ENCODE peak calls at places on chromosomes 16 and 17, in six cellular contexts. I, G, L, H, U and E are unnamed samples.

GRCh38 chr16:53559552-53559951 is 56.5 kb upstream of the AKTIP start:
- DNase-seq in I (no peak), G (no peak), U (no peak), H (no peak), L (no peak), E (no peak)

GRCh38 chr16:66603537-66604375 is 748 bp upstream of the CMTM3 start:
- DNase-seq in L (no peak), G (peak; percentile 64), U (peak; percentile 85), I (peak; percentile 37), H (peak; percentile 81), E (peak; percentile 64)

GRCh38 chr16:81891734-81892364 is 112.8 kb downstream of the PLCG2 start:
- DNase-seq in L (no peak), G (no peak), I (no peak), H (no peak), U (no peak), E (no peak)

GRCh38 chr17:67624886-67625656 is 92.7 kb upstream of the NOL11 start:
- DNase-seq in L (no peak), I (no peak), H (no peak), U (no peak), G (no peak), E (no peak)

GRCh38 chr17:74282587-74283370 is 8.7 kb downstream of the DNAI2 start:
- DNase-seq in I (no peak), U (no peak), L (no peak), H (no peak), G (no peak), E (no peak)

GRCh38 chr17:17810374-17811248 is 26.2 kb downstream of the SREBF1 start:
- DNase-seq in H (peak; percentile 67), I (no peak), L (no peak), U (peak; percentile 84), G (no peak), E (no peak)

GRCh38 chr17:46782250-46782953 is 36.1 kb downstream of the WNT3 start:
- DNase-seq in L (no peak), G (no peak), I (peak; percentile 65), H (no peak), U (no peak), E (no peak)

GRCh38 chr16:13835357-13835756 is 84.6 kb upstream of the ERCC4 start:
- DNase-seq in U (no peak), G (no peak), L (no peak), H (no peak), I (no peak), E (no peak)

GRCh38 chr17:3762922-3763776 is 37.8 kb downstream of the ITGAE start:
- DNase-seq in U (no peak), I (no peak), G (no peak), L (no peak), H (no peak), E (no peak)

GRCh38 chr16:12729448-12729847 is 74.2 kb downstream of the CPPED1 start:
- DNase-seq in G (no peak), H (no peak), U (no peak), L (no peak), I (no peak), E (no peak)

GRCh38 chr17:69462010-69462409 is 47.5 kb downstream of the MAP2K6 start:
- DNase-seq in G (no peak), L (no peak), H (no peak), U (no peak), I (no peak), E (no peak)
- TF ChIP-seq CTCF in G (no peak), L (no peak), H (no peak), U (no peak), I (no peak), E (no peak)

GRCh38 chr16:3882531-3882930 is 2.0 kb upstream of the CREBBP start:
- DNase-seq in I (no peak), H (no peak), G (no peak), U (no peak), L (no peak), E (no peak)
- H3K4me1 ChIP-seq in I (peaks cover 22% of the 10 kb centered on the region), H (peaks cover 7% of the 10 kb centered on the region), G (peaks cover 19% of the 10 kb centered on the region), U (peaks cover 2% of the 10 kb centered on the region), L (peaks cover 23% of the 10 kb centered on the region), E (peaks cover 28% of the 10 kb centered on the region)

GRCh38 chr17:19002805-19003542 is 1.6 kb downstream of the FAM83G start:
- DNase-seq in H (no peak), G (no peak), L (no peak), I (no peak), U (no peak), E (no peak)
- H3K27ac ChIP-seq in H (no peak overlapping the region), G (no peak overlapping the region), L (peak overlapping the region; percentile 74), I (peak overlapping the region; percentile 92), U (no peak overlapping the region), E (no peak overlapping the region)

GRCh38 chr17:65556910-65557348 is 4.5 kb downstream of the AXIN2 start:
- DNase-seq in L (no peak), U (no peak), I (no peak), G (no peak), H (no peak), E (no peak)

GRCh38 chr17:65553646-65554567 is 7.5 kb downstream of the AXIN2 start:
- DNase-seq in H (no peak), G (no peak), U (no peak), L (no peak), I (no peak), E (no peak)

GRCh38 chr17:65556014-65556909 is 5.2 kb downstream of the AXIN2 start:
- DNase-seq in G (peak; percentile 78), H (peak; percentile 81), I (peak; percentile 89), U (peak; percentile 87), L (peak; percentile 95), E (peak; percentile 75)

GRCh38 chr17:65553009-65553645 is 8.3 kb downstream of the AXIN2 start:
- DNase-seq in G (no peak), H (no peak), L (no peak), I (no peak), U (no peak), E (no peak)

DNA sequence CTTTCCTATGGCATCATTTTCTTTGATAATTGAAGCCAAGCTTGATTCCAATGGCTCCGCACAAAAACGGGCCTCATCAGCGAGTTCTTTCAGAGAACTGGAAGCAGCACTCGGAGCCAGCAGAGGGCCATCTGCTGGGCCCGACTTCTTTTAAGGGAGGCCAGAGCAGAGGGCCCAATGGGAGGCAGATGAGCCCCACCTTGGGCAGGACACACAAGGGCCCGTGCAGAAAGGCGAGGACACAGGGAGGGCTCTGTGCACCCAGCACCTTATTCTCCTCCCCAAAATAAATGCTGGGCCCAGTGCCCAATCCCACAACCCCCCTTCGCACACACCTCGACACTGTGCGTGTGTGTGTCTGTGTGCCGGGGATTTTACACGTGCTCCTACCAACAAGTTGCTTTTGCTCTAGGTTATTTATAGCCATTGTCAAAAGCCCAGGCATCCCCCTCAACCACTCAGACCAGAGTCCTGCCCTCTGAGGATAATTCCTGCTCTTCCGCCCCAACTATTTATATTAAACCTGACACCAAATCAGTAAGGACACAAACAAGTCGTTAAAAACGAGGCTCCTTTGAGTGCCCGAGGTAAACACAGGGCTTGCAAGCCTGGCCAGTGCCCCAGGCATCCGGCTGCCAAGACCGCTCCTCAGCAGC is 6.8 kb downstream of the AXIN2 start:
- DNase-seq in H (no peak), G (peak; percentile 74), I (no peak), L (no peak), U (no peak), E (peak; percentile 61)
- TF ChIP-seq CTCF in H (no peak), G (no peak), I (no peak), L (peak; percentile 13), U (peak; percentile 13), E (peak; percentile 39)

DNA sequence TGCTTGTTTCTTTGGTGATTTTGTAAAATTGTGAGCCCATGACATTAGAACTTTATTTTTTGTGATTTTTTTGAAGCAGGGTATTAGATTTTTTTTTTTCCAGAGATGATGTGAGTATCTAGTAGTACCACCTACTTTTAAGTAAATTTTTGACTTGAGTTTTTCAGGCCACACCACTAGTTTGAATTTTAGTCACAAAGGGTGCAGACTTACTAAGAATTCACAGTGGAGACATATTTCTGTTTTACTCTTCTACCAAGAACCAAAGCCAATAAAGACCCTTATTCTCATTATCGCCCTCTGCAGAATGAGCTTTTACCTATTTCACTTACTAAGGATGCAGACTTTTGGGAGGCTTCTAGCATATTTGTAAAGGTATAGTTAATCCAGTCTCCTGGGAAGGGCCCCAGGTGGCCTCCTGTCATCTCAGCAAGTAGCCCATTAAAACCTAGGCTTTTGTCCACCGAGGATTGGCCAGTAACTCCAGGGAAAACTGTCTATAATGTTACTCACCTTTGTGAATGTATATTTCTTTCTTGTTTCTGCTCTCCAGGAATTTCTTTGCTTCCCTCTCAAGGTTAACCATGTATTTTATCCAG is 30.6 kb downstream of the NLK start:
- DNase-seq in I (no peak), H (no peak), G (no peak), L (no peak), U (no peak), E (no peak)
- H3K4me1 ChIP-seq in I (peaks cover 6% of the 10 kb centered on the region), H (no peaks in the 10 kb centered on the region), G (peaks cover 4% of the 10 kb centered on the region), L (no peaks in the 10 kb centered on the region), U (no peaks in the 10 kb centered on the region), E (peaks cover 7% of the 10 kb centered on the region)